ENCODE peak calls at places on chromosomes 7 and 10, in ten cellular contexts. One of them, this sample, is unnamed.

GRCh38 chr10:45439365-45439764 is 65.3 kb downstream of the ALOX5 start:
- DNase-seq in heart left ventricle: no peak
- DNase-seq in HCT116: no peak
- DNase-seq in IMR-90: no peak
- DNase-seq in transverse colon: no peak
- DNase-seq in uterus: no peak
- DNase-seq in A549: no peak
- DNase-seq in sigmoid colon: no peak
- DNase-seq in ovary: no peak
- DNase-seq in HepG2: no peak
- DNase-seq in this sample: no peak

GRCh38 chr7:98372993-98373392 is 27.9 kb downstream of the BAIAP2L1 start:
- DNase-seq in transverse colon: no peak
- DNase-seq in HepG2: no peak
- DNase-seq in HCT116: no peak
- DNase-seq in A549: no peak
- DNase-seq in uterus: no peak
- DNase-seq in IMR-90: peak; percentile 81
- DNase-seq in ovary: no peak
- DNase-seq in sigmoid colon: no peak
- DNase-seq in heart left ventricle: no peak
- DNase-seq in this sample: peak; percentile 63

GRCh38 chr10:110358869-110359629 is 54.3 kb upstream of the SMNDC1 start:
- DNase-seq in A549: no peak
- DNase-seq in ovary: no peak
- DNase-seq in HepG2: no peak
- DNase-seq in transverse colon: no peak
- DNase-seq in uterus: no peak
- DNase-seq in heart left ventricle: no peak
- DNase-seq in HCT116: peak; percentile 38
- DNase-seq in IMR-90: no peak
- DNase-seq in sigmoid colon: no peak
- DNase-seq in this sample: no peak

GRCh38 chr10:24519950-24520349 is 203.7 kb downstream of the ARHGAP21 start:
- DNase-seq in ovary: no peak
- DNase-seq in HepG2: no peak
- DNase-seq in heart left ventricle: no peak
- DNase-seq in transverse colon: no peak
- DNase-seq in uterus: no peak
- DNase-seq in IMR-90: peak; percentile 5
- DNase-seq in sigmoid colon: no peak
- DNase-seq in A549: no peak
- DNase-seq in HCT116: no peak
- DNase-seq in this sample: no peak

GRCh38 chr7:43694399-43694748 is 34.9 kb downstream of the COA1 start:
- DNase-seq in transverse colon: no peak
- DNase-seq in HepG2: peak; percentile 16
- DNase-seq in heart left ventricle: no peak
- DNase-seq in A549: no peak
- DNase-seq in sigmoid colon: no peak
- DNase-seq in HCT116: peak; percentile 55
- DNase-seq in uterus: no peak
- DNase-seq in IMR-90: peak; percentile 92
- DNase-seq in ovary: no peak
- DNase-seq in this sample: peak; percentile 40

GRCh38 chr10:16792675-16793074 is 24.5 kb downstream of the RSU1 start:
- DNase-seq in transverse colon: no peak
- DNase-seq in HepG2: no peak
- DNase-seq in IMR-90: peak; percentile 47
- DNase-seq in A549: no peak
- DNase-seq in uterus: no peak
- DNase-seq in HCT116: no peak
- DNase-seq in heart left ventricle: peak; percentile 77
- DNase-seq in ovary: no peak
- DNase-seq in sigmoid colon: no peak
- DNase-seq in this sample: no peak

GRCh38 chr10:90862908-90863514 is 5.2 kb upstream of the HTR7 start:
- DNase-seq in A549: peak; percentile 28
- DNase-seq in IMR-90: peak; percentile 47
- DNase-seq in sigmoid colon: no peak
- DNase-seq in HCT116: no peak
- DNase-seq in HepG2: peak; percentile 16
- DNase-seq in ovary: no peak
- DNase-seq in heart left ventricle: no peak
- DNase-seq in uterus: no peak
- DNase-seq in transverse colon: no peak
- DNase-seq in this sample: no peak

GRCh38 chr10:119481781-119482426 is 60.6 kb downstream of the RGS10 start:
- DNase-seq in HepG2: no peak
- DNase-seq in transverse colon: no peak
- DNase-seq in sigmoid colon: no peak
- DNase-seq in uterus: no peak
- DNase-seq in heart left ventricle: no peak
- DNase-seq in ovary: no peak
- DNase-seq in A549: no peak
- DNase-seq in HCT116: no peak
- DNase-seq in IMR-90: no peak
- DNase-seq in this sample: no peak

GRCh38 chr7:81150951-81151361 is 232.1 kb upstream of the SEMA3C start:
- DNase-seq in HCT116: no peak
- DNase-seq in ovary: no peak
- DNase-seq in IMR-90: peak; percentile 31
- DNase-seq in HepG2: peak; percentile 25
- DNase-seq in sigmoid colon: no peak
- DNase-seq in transverse colon: no peak
- DNase-seq in A549: no peak
- DNase-seq in heart left ventricle: peak; percentile 30
- DNase-seq in uterus: no peak
- DNase-seq in this sample: no peak

GRCh38 chr7:102260856-102261255 is 25.8 kb upstream of the SH2B2 start:
- DNase-seq in heart left ventricle: peak; percentile 70
- DNase-seq in A549: no peak
- DNase-seq in IMR-90: peak; percentile 68
- DNase-seq in ovary: peak; percentile 59
- DNase-seq in uterus: no peak
- DNase-seq in HepG2: no peak
- DNase-seq in transverse colon: no peak
- DNase-seq in sigmoid colon: no peak
- DNase-seq in HCT116: no peak
- DNase-seq in this sample: no peak

GRCh38 chr10:93993782-93994668 is at the start of gene PLCE1:
- DNase-seq in HepG2: no peak
- DNase-seq in sigmoid colon: peak; percentile 65
- DNase-seq in heart left ventricle: peak; percentile 69
- DNase-seq in ovary: peak; percentile 48
- DNase-seq in uterus: peak; percentile 24
- DNase-seq in HCT116: no peak
- DNase-seq in A549: peak; percentile 71
- DNase-seq in transverse colon: peak; percentile 73
- DNase-seq in IMR-90: peak; percentile 19
- DNase-seq in this sample: peak; percentile 65

GRCh38 chr10:30494558-30494957 is 60.6 kb downstream of the MAP3K8 start:
- DNase-seq in A549: no peak
- DNase-seq in ovary: no peak
- DNase-seq in HepG2: no peak
- DNase-seq in sigmoid colon: no peak
- DNase-seq in uterus: no peak
- DNase-seq in heart left ventricle: no peak
- DNase-seq in HCT116: no peak
- DNase-seq in transverse colon: no peak
- DNase-seq in IMR-90: no peak
- DNase-seq in this sample: no peak

GRCh38 chr7:67301667-67302066 is 305.0 kb downstream of the TYW1 start:
- DNase-seq in transverse colon: no peak
- DNase-seq in ovary: no peak
- DNase-seq in HepG2: no peak
- DNase-seq in HCT116: no peak
- DNase-seq in sigmoid colon: no peak
- DNase-seq in IMR-90: peak; percentile 25
- DNase-seq in uterus: no peak
- DNase-seq in A549: no peak
- DNase-seq in heart left ventricle: no peak
- DNase-seq in this sample: no peak

DNA sequence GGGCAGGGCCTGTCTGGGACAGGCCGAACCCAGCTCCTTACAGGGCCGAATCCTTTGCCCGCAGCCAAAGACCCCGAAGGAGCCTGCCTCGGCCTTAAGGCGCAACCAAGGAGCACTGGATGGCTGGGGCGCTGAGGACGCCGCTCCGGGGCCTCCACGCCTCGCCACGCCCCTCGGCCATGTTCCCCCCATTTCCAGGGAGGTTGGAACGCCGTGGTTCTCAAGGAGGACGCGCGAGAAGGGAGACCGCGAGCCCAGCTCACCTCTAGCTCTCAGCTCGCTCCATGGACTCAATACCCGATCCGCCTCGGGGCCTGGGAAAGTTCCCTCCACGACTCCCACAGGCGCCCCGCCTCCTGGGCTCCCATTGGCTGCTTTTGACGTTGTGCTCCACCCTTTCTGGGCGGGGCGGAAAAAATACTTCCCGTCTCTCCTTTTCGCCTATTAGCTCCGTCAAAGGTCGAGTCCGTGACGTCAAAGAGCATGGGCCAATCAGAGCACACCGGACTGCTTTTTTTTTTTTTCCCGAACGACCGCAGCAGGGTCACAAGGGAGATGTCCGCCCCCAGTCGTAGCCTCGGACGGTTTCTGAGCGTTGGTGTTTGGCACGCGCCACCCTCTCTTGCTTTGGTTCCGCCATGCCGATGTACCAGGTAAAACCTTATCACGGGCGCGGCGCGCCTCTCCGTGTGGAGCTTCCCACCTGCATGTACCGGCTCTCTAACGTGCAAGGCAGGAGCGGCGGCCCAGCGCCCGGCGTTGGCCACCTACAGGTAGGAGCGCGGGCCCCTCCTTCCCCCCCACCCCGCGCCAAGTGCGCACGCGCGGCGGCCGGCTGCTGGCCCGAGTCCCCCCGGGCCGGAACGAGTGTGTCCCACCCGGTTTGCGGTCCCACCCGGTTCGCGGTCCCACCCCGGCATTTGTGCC is 305.7 kb downstream of the TYW1 start:
- DNase-seq in HCT116: peak; percentile 98
- DNase-seq in sigmoid colon: peak; percentile 100
- DNase-seq in transverse colon: peak; percentile 99
- DNase-seq in uterus: peak; percentile 100
- DNase-seq in A549: peak; percentile 96
- DNase-seq in IMR-90: peak; percentile 99
- DNase-seq in heart left ventricle: peak; percentile 100
- DNase-seq in HepG2: peak; percentile 99
- DNase-seq in ovary: peak; percentile 99
- DNase-seq in this sample: peak; percentile 90
- TF ChIP-seq POLR2A in HCT116: peak; percentile 90
- TF ChIP-seq POLR2A in sigmoid colon: peak; percentile 26
- TF ChIP-seq POLR2A in transverse colon: peak; percentile 88
- TF ChIP-seq POLR2A in uterus: peak; percentile 62
- TF ChIP-seq POLR2A in A549: peak; percentile 83
- TF ChIP-seq POLR2A in IMR-90: peak; percentile 94
- TF ChIP-seq POLR2A in heart left ventricle: no peak
- TF ChIP-seq POLR2A in HepG2: peak; percentile 96
- TF ChIP-seq POLR2A in ovary: peak; percentile 65
- TF ChIP-seq POLR2A in this sample: peak; percentile 96

GRCh38 chr7:33108931-33109757 is at the start of gene RP9:
- DNase-seq in ovary: peak; percentile 70
- DNase-seq in transverse colon: peak; percentile 69
- DNase-seq in sigmoid colon: peak; percentile 77
- DNase-seq in HepG2: peak; percentile 71
- DNase-seq in IMR-90: peak; percentile 47
- DNase-seq in heart left ventricle: peak; percentile 74
- DNase-seq in A549: peak; percentile 61
- DNase-seq in HCT116: peak; percentile 57
- DNase-seq in uterus: peak; percentile 33
- DNase-seq in this sample: peak; percentile 87
- TF ChIP-seq POLR2A in ovary: no peak
- TF ChIP-seq POLR2A in transverse colon: no peak
- TF ChIP-seq POLR2A in sigmoid colon: no peak
- TF ChIP-seq POLR2A in HepG2: peak; percentile 69
- TF ChIP-seq POLR2A in IMR-90: no peak
- TF ChIP-seq POLR2A in heart left ventricle: no peak
- TF ChIP-seq POLR2A in A549: peak; percentile 72
- TF ChIP-seq POLR2A in HCT116: peak; percentile 59
- TF ChIP-seq POLR2A in uterus: no peak
- TF ChIP-seq POLR2A in this sample: peak; percentile 89

DNA sequence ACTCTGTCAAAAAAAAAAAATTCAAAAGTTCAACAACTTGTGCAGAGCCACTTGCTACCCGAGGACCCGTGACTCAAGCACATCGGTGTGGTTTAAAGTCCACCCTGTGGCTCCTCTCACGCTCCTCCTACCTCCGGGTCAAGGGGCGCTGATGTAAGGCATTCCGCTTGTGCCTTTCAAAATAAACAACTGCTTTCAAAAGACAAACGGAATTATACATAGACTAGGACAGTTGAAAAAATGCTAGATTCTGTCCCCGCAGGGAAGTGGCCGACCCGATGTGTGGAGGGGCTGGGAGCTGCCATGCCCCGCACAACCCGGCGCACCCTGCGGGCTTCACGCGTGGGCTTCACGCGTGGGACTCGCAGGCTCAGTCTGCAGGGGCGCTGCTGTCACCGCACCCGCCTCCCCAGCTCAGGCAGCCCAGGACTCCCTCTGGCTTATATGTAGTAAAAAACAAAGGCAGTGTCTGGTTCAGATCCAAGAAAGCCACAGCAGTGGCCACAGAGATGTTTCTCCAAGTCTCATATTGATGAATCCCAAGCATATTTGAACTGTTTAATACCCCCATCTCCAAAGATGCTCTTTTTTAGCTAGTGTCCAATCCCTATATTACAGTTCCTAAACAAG is 239.7 kb upstream of the INHBA start:
- DNase-seq in transverse colon: peak; percentile 72
- DNase-seq in HCT116: no peak
- DNase-seq in sigmoid colon: no peak
- DNase-seq in IMR-90: peak; percentile 90
- DNase-seq in HepG2: peak; percentile 91
- DNase-seq in A549: no peak
- DNase-seq in heart left ventricle: no peak
- DNase-seq in ovary: peak; percentile 45
- DNase-seq in uterus: peak; percentile 42
- DNase-seq in this sample: peak; percentile 60
- TF ChIP-seq POLR2A in transverse colon: no peak
- TF ChIP-seq POLR2A in HCT116: no peak
- TF ChIP-seq POLR2A in sigmoid colon: no peak
- TF ChIP-seq POLR2A in IMR-90: no peak
- TF ChIP-seq POLR2A in HepG2: no peak
- TF ChIP-seq POLR2A in A549: no peak
- TF ChIP-seq POLR2A in heart left ventricle: no peak
- TF ChIP-seq POLR2A in ovary: no peak
- TF ChIP-seq POLR2A in uterus: no peak
- TF ChIP-seq POLR2A in this sample: no peak

DNA sequence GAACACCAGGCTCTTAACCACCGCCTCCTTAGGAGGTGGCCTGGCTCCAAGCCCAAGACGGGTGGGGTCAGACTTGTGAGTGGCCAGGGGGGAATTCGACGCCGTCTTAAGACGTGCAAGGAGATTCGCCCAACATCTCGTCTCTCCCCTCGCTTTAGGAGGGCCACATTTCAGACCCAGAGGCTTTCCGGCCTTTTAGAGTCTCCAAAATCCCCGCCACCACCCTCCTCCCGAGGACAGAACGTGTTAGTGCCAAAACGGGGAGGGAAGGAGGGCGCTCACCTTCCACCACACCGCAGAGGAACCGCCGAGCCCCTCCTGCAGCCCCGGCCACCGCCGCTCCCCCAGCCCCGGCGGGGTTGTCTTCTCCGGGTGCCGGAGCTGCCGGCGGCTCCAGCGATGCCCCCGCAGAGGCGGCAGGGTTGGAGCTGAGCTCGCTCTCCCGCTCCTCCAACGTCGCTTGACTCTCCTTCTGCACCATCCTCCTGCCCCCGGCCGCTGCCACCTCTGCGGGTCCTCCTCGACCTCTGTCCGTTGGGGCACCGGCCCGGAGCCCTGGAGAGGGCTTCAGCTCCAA is 614 bp downstream of the OGA start:
- DNase-seq in sigmoid colon: peak; percentile 97
- DNase-seq in HepG2: no peak
- DNase-seq in transverse colon: peak; percentile 91
- DNase-seq in IMR-90: peak; percentile 95
- DNase-seq in A549: peak; percentile 74
- DNase-seq in heart left ventricle: peak; percentile 90
- DNase-seq in uterus: peak; percentile 93
- DNase-seq in HCT116: peak; percentile 83
- DNase-seq in ovary: peak; percentile 89
- DNase-seq in this sample: peak; percentile 61
- TF ChIP-seq POLR2A in sigmoid colon: peak; percentile 74
- TF ChIP-seq POLR2A in HepG2: no peak
- TF ChIP-seq POLR2A in transverse colon: peak; percentile 59
- TF ChIP-seq POLR2A in IMR-90: peak; percentile 37
- TF ChIP-seq POLR2A in A549: no peak
- TF ChIP-seq POLR2A in heart left ventricle: no peak
- TF ChIP-seq POLR2A in uterus: peak; percentile 51
- TF ChIP-seq POLR2A in HCT116: peak; percentile 79
- TF ChIP-seq POLR2A in ovary: no peak
- TF ChIP-seq POLR2A in this sample: peak; percentile 36

This sample was measured in H54.